ENCODE peak calls at places on chromosomes 11 and 22, in eight cellular contexts. C is adrenal gland, P is OCI-LY7, D is heart right ventricle, O is SJSA1, R is NB4, Q is AG09309, W is IMR-90. N is an unnamed sample.

GRCh38 chr22:47178339-47178738 is 415.9 kb downstream of the TBC1D22A start:
- DNase-seq in R (no peak), C (no peak), Q (no peak), P (no peak), W (no peak), O (no peak), D (no peak), N (no peak)

GRCh38 chr11:2804189-2804588 is 81.4 kb downstream of the CDKN1C start:
- DNase-seq in P (no peak), Q (no peak), D (no peak), W (no peak), C (no peak), R (no peak), O (no peak), N (no peak)

GRCh38 chr11:61701298-61701993 is 21.3 kb downstream of the DAGLA start:
- DNase-seq in P (peak), C (no peak), R (peak), W (peak), O (no peak), D (no peak), Q (no peak), N (no peak)

GRCh38 chr11:1049431-1049891 is 12.9 kb upstream of the MUC6 start:
- DNase-seq in C (no peak), W (no peak), O (no peak), Q (no peak), R (no peak), D (no peak), P (no peak), N (peak)

GRCh38 chr11:102007567-102008437 is 39.4 kb upstream of the CFAP300 start:
- DNase-seq in W (peak), O (peak), R (peak), D (no peak), C (no peak), P (peak), Q (peak), N (peak)

GRCh38 chr11:23765862-23766261 is 731.0 kb upstream of the LUZP2 start:
- DNase-seq in C (no peak), D (no peak), W (peak), P (no peak), R (no peak), Q (no peak), O (no peak), N (no peak)

GRCh38 chr22:19756288-19757128 is 4.1 kb upstream of the TBX1 start:
- DNase-seq in W (no peak), R (peak), D (no peak), P (peak), C (peak), O (no peak), Q (no peak), N (peak)

GRCh38 chr11:27350503-27350902 is 12.5 kb downstream of the CCDC34 start:
- DNase-seq in P (no peak), C (no peak), O (no peak), D (no peak), Q (no peak), R (no peak), W (no peak), N (no peak)

GRCh38 chr11:90805172-90805571 is 582.3 kb upstream of the CHORDC1 start:
- DNase-seq in Q (no peak), W (no peak), D (no peak), C (no peak), O (no peak), R (no peak), P (no peak), N (no peak)

GRCh38 chr22:18024956-18025720 is 777 bp upstream of the MICAL3 start:
- DNase-seq in D (no peak), Q (no peak), C (no peak), O (no peak), P (peak), R (no peak), W (no peak), N (no peak)

GRCh38 chr11:58395581-58395980 is 11.1 kb downstream of the OR5B3 start:
- DNase-seq in W (peak), P (no peak), C (no peak), Q (peak), R (no peak), O (no peak), D (no peak), N (no peak)

GRCh38 chr11:14927146-14927545 is 35.1 kb upstream of the CYP2R1 start:
- DNase-seq in W (peak), O (peak), P (no peak), R (no peak), Q (no peak), D (no peak), C (no peak), N (no peak)

GRCh38 chr11:66625041-66625751 is 8.8 kb downstream of the RBM14 start:
- DNase-seq in Q (no peak), O (no peak), D (no peak), R (no peak), P (no peak), W (no peak), C (no peak), N (no peak)

GRCh38 chr11:34053161-34053686 is 1.7 kb downstream of the CAPRIN1 start:
- DNase-seq in C (peak), Q (no peak), R (peak), D (peak), W (peak), P (peak), O (peak), N (peak)

GRCh38 chr11:34055218-34056000 is 3.9 kb downstream of the CAPRIN1 start:
- DNase-seq in P (no peak), O (no peak), W (no peak), R (no peak), Q (no peak), C (no peak), D (no peak), N (no peak)

GRCh38 chr11:34052608-34053160 is 1.2 kb downstream of the CAPRIN1 start:
- DNase-seq in P (peak), W (no peak), O (no peak), Q (no peak), R (peak), C (peak), D (no peak), N (peak)

GRCh38 chr11:34052036-34052607 is 591 bp downstream of the CAPRIN1 start:
- DNase-seq in D (peak), W (peak), P (peak), O (peak), C (peak), R (peak), Q (peak), N (peak)

GRCh38 chr11:34056672-34057071 is 5.1 kb downstream of the CAPRIN1 start:
- DNase-seq in D (no peak), Q (no peak), W (no peak), R (no peak), O (no peak), C (no peak), P (no peak), N (no peak)
- H3K4me3 ChIP-seq in D (no peak), Q (no peak), W (no peak), R (peak), O (no peak), C (no peak), P (peak), N (no peak)

DNA sequence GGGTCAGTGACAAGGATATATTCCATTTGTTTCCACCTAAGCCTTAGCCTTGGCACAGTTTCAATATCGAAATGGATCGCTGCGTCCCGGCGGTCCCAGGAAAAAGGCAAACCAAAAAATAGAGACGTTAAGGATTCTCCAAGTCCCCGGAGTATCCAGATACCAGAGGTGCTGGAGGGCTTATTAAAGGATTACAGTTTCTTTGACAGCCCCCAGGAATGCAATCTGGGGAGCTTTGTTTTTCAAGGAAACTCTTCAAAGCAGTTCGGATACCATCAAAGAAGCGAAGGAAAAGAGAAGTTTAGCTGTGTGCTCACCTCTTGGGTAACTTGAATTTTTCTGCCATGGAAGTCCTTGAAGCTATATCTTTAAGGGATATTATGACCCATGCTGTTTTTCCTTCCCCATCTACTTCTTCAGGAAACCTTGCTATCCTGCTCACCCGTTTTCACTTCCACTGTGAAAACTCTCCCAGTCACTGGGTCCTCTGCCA is 600 bp upstream of the GPR83 start:
- DNase-seq in P (no peak), D (no peak), C (no peak), Q (no peak), O (no peak), W (no peak), R (no peak), N (no peak)
- H3K4me3 ChIP-seq in P (no peak), D (peak), C (no peak), Q (peak), O (no peak), W (peak), R (no peak), N (peak)

DNA sequence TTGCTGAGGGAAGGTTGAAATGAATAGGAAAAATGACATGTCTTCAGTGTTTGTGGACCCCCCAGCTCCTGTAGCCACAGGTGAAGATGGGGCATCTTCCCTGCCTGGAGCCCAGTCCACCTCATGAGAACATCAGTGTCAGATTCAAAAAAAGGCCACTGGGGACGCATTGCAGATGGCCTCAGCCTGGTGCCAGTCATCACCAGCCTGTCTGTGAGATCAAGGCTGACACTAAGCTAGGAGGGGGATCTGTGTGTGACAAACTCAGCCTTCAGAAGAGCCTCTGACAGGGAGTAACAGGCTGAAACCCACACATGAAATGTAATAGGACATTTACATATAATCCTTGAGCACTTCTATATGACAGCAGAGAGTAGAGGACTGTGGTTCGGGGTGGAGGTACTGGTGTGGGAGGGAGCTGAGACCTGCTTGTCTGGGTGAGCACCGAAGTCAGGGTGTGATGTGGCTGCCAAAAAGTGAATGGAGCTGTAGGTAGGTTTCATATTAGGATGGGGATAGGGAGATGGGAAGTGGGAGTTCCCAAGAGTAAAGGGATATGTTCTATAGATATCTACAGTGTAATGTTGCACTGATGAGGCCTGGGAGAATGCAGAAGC is 20.5 kb upstream of the CCDC134 start:
- DNase-seq in D (no peak), C (no peak), P (no peak), Q (no peak), R (no peak), O (no peak), W (no peak), N (no peak)
- H3K4me3 ChIP-seq in D (no peak), C (no peak), P (no peak), Q (no peak), R (no peak), O (no peak), W (no peak), N (no peak)

DNA sequence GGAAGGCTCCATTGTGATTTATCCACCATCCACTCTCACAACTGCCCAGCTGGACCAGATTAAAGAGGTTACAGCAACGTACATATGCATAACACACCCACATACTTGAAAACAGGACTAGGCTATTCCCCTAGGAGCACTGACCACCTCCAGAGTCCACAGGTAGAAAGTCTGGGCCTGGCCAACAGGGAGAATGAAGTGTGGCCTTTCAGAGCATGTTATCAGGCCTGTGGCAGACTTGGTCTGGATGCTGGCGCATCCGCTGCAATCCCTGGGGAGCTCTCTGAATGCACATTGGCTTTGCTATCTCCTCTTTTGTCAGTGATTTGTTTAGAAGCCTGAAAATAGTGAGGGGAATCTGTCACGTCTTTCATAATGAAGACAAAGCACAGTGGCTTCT is 86.6 kb downstream of the C11orf58 start:
- DNase-seq in Q (no peak), R (no peak), W (no peak), D (no peak), O (no peak), P (no peak), C (no peak), N (no peak)
- H3K4me3 ChIP-seq in Q (no peak), R (no peak), W (no peak), D (no peak), O (no peak), P (no peak), C (no peak), N (no peak)

N was measured in thyroid gland.